ENCODE peak calls at places on chromosomes 11 and 22, in nine cellular contexts. T is ovary; K is stimulated activated CD4-positive, alpha-beta T cell treated with anti-CD3 and anti-CD28 coated beads, TNF-alpha, amount 100 ng/mL, for 48 hours; Q is LoVo; G is neural crest cell; H is B cell; F is HFF-Myc; C is uterus; R is NCI-H1048. L is an unnamed sample.
A peak's percentile ranks its signal among the peaks of the same experiment; 100 is the strongest.

GRCh38 chr11:103035656-103036434 is 56.1 kb downstream of the DCUN1D5 start:
- DNase-seq in F (peak; percentile 86), G (peak; percentile 9), Q (peak; percentile 76), R (peak; percentile 54), C (no peak), T (no peak), H (no peak), K (peak; percentile 4), L (no peak)

GRCh38 chr22:36302439-36303114 is 49.6 kb downstream of the APOL1 start:
- DNase-seq in H (no peak), F (no peak), Q (no peak), K (no peak), C (no peak), R (no peak), T (no peak), G (no peak), L (no peak)

GRCh38 chr22:18962308-18962635 is 26.2 kb upstream of the PRODH start:
- DNase-seq in K (no peak), H (no peak), G (no peak), C (no peak), Q (no peak), F (no peak), T (no peak), R (no peak), L (no peak)

GRCh38 chr22:36016656-36017055 is 12.0 kb downstream of the RBFOX2 start:
- DNase-seq in F (no peak), R (no peak), H (no peak), K (no peak), G (no peak), T (no peak), C (no peak), Q (no peak), L (no peak)

GRCh38 chr11:131762346-131763110 is 392.1 kb downstream of the NTM start:
- DNase-seq in F (no peak), K (no peak), H (no peak), Q (no peak), G (no peak), T (no peak), C (no peak), R (no peak), L (no peak)

GRCh38 chr22:35605787-35606492 is 11.2 kb downstream of the MB start:
- DNase-seq in T (no peak), G (no peak), C (no peak), R (no peak), H (no peak), F (no peak), Q (no peak), K (no peak), L (no peak)

GRCh38 chr11:116775975-116776374 is 3.2 kb upstream of the BUD13 start:
- DNase-seq in H (no peak), K (no peak), R (no peak), Q (no peak), T (no peak), F (no peak), G (no peak), C (no peak), L (no peak)

GRCh38 chr11:125091247-125091876 is 20.1 kb downstream of the TMEM218 start:
- DNase-seq in G (peak; percentile 45), Q (no peak), H (no peak), K (no peak), R (no peak), F (no peak), T (peak; percentile 66), C (no peak), L (no peak)

GRCh38 chr22:19169002-19169946 is 9.3 kb downstream of the SLC25A1 start:
- DNase-seq in Q (no peak), C (no peak), K (no peak), H (no peak), T (no peak), F (no peak), R (no peak), G (no peak), L (no peak)

GRCh38 chr11:31450841-31451240 is 58.6 kb downstream of the IMMP1L start:
- DNase-seq in F (no peak), Q (no peak), C (no peak), G (no peak), T (no peak), R (no peak), K (no peak), H (no peak), L (no peak)

GRCh38 chr11:12979928-12980689 is 29.0 kb upstream of the RASSF10 start:
- DNase-seq in H (no peak), G (no peak), K (no peak), R (no peak), F (no peak), C (no peak), Q (no peak), T (no peak), L (no peak)

GRCh38 chr11:59158206-59159068 is 13.5 kb upstream of the DTX4 start:
- DNase-seq in Q (peak; percentile 72), G (peak; percentile 45), K (no peak), C (peak; percentile 57), R (no peak), T (no peak), H (peak; percentile 77), F (peak; percentile 29), L (peak; percentile 57)

GRCh38 chr11:18633256-18634139 is 644 bp downstream of the SPTY2D1 start:
- DNase-seq in K (no peak), F (peak; percentile 48), G (no peak), Q (no peak), R (no peak), C (no peak), T (no peak), H (no peak), L (no peak)

GRCh38 chr11:102458531-102458930 is 6.0 kb upstream of the TMEM123 start:
- DNase-seq in T (no peak), H (no peak), Q (no peak), F (no peak), G (no peak), R (no peak), C (no peak), K (no peak), L (no peak)

GRCh38 chr11:32231909-32232493 is 141.1 kb downstream of the RCN1 start:
- DNase-seq in R (no peak), H (no peak), C (no peak), F (peak; percentile 0), T (no peak), Q (peak; percentile 6), K (no peak), G (peak; percentile 18), L (no peak)

GRCh38 chr11:75066061-75066460 is 30.6 kb downstream of the OR2AT4 start:
- DNase-seq in G (no peak), F (no peak), R (no peak), Q (no peak), K (no peak), T (no peak), C (no peak), H (no peak), L (no peak)

GRCh38 chr11:86418929-86419328 is 44.2 kb downstream of the CCDC81 start:
- DNase-seq in R (no peak), K (no peak), H (no peak), T (no peak), C (no peak), F (no peak), Q (no peak), G (no peak), L (no peak)

GRCh38 chr11:62443390-62444201 is 24.8 kb downstream of the SCGB1A1 start:
- DNase-seq in C (peak; percentile 38), G (no peak), K (no peak), H (no peak), Q (no peak), T (no peak), F (no peak), R (no peak), L (peak; percentile 50)

GRCh38 chr11:70159612-70160570 is 43.2 kb upstream of the FADD start:
- DNase-seq in G (no peak), F (no peak), Q (peak; percentile 93), H (no peak), T (no peak), C (peak; percentile 63), K (no peak), R (no peak), L (peak; percentile 64)

GRCh38 chr11:11987503-11988022 is 20.9 kb downstream of the DKK3 start:
- DNase-seq in C (no peak), R (no peak), H (no peak), K (no peak), F (peak; percentile 56), G (no peak), Q (no peak), T (no peak), L (no peak)

GRCh38 chr11:123413636-123414035 is 16.4 kb upstream of the GRAMD1B start:
- DNase-seq in G (no peak), Q (no peak), C (no peak), R (no peak), T (peak; percentile 43), K (no peak), H (no peak), F (no peak), L (no peak)

GRCh38 chr11:36431429-36432092 is 78.5 kb downstream of the TRAF6 start:
- DNase-seq in K (peak; percentile 22), F (peak; percentile 61), T (peak; percentile 55), C (peak; percentile 87), Q (peak; percentile 15), G (no peak), R (no peak), H (no peak), L (peak; percentile 63)

GRCh38 chr11:64974124-64974523 is 2.2 kb upstream of the MAJIN start:
- DNase-seq in Q (no peak), T (no peak), H (no peak), K (no peak), C (no peak), G (no peak), R (no peak), F (no peak), L (no peak)

L was measured in ureter.